ENCODE peak calls at places on chromosomes 16 and 17, in six cellular contexts. G is EL, C is AG08395, R is NCI-H1092, H is NCI-H345, M is SK-N-SH. A is an unnamed sample.

GRCh38 chr16:89359296-89360147 is 130.8 kb downstream of the ANKRD11 start:
- DNase-seq in G (no peak), C (no peak), R (no peak), H (no peak), M (no peak), A (no peak)

GRCh38 chr17:58570758-58571157 is 56.3 kb upstream of the MTMR4 start:
- DNase-seq in G (no peak), C (no peak), R (no peak), H (no peak), M (no peak), A (no peak)

GRCh38 chr16:85995591-85996461 is 96.9 kb downstream of the IRF8 start:
- DNase-seq in G (no peak), C (no peak), R (no peak), H (no peak), M (no peak), A (no peak)

GRCh38 chr17:36183001-36183810 is 6.8 kb upstream of the TBC1D3B start:
- DNase-seq in G (peak; percentile 66), C (peak; percentile 92), R (no peak), H (peak; percentile 45), M (peak; percentile 67), A (no peak)

GRCh38 chr17:57406131-57406980 is 150.0 kb downstream of the MSI2 start:
- DNase-seq in G (no peak), C (no peak), R (no peak), H (no peak), M (no peak), A (no peak)

GRCh38 chr16:86566966-86567700 is 504 bp downstream of the FOXC2 start:
- DNase-seq in G (peak; percentile 66), C (peak; percentile 48), R (no peak), H (no peak), M (no peak), A (no peak)

GRCh38 chr17:75402038-75402437 is 3.4 kb downstream of the GRB2 start:
- DNase-seq in G (no peak), C (no peak), R (no peak), H (no peak), M (no peak), A (no peak)

GRCh38 chr17:1709971-1710806 is at the start of gene TLCD2:
- DNase-seq in G (peak; percentile 77), C (peak; percentile 82), R (no peak), H (peak; percentile 15), M (peak; percentile 87), A (no peak)

GRCh38 chr17:40025991-40026815 is 11.0 kb downstream of the CSF3 start:
- DNase-seq in G (no peak), C (no peak), R (peak; percentile 41), H (no peak), M (no peak), A (no peak)

GRCh38 chr16:67641779-67642708 is 2.9 kb upstream of the CARMIL2 start:
- DNase-seq in G (no peak), C (peak; percentile 57), R (peak; percentile 82), H (no peak), M (no peak), A (no peak)

GRCh38 chr17:77182205-77182604 is 41.4 kb downstream of the SEC14L1 start:
- DNase-seq in G (no peak), C (no peak), R (no peak), H (no peak), M (no peak), A (no peak)